ENCODE peak calls at places on chromosome 4, in ten cellular contexts. Y is epithelial cell of esophagus, U is osteocyte, J is WERI-Rb-1, D is HCT116, M is suprapubic skin, S is HFF-Myc, V is A549, W is fibroblast of lung, N is heart left ventricle. I is an unnamed sample.
A peak's percentile ranks its signal among the peaks of the same experiment; 100 is the strongest.

GRCh38 chr4:4913628-4914027 is 54.2 kb downstream of the MSX1 start:
- DNase-seq in Y (no peak), U (peak; percentile 53), J (no peak), D (no peak), M (no peak), S (no peak), V (no peak), W (no peak), N (no peak), I (no peak)

GRCh38 chr4:48252313-48252712 is 17.3 kb downstream of the TEC start:
- DNase-seq in Y (peak; percentile 72), U (no peak), J (no peak), D (no peak), M (no peak), S (no peak), V (no peak), W (no peak), N (no peak), I (no peak)

GRCh38 chr4:14844059-14844458 is 158.2 kb upstream of the CPEB2 start:
- DNase-seq in Y (peak; percentile 20), U (no peak), J (no peak), D (no peak), M (no peak), S (no peak), V (no peak), W (no peak), N (no peak), I (no peak)

GRCh38 chr4:98519268-98519993 is 139.0 kb downstream of the TSPAN5 start:
- DNase-seq in Y (no peak), U (no peak), J (no peak), D (no peak), M (no peak), S (no peak), V (no peak), W (peak; percentile 63), N (no peak), I (no peak)

GRCh38 chr4:95155759-95156451 is 392.9 kb downstream of the UNC5C start:
- DNase-seq in Y (peak; percentile 41), U (no peak), J (no peak), D (peak; percentile 22), M (no peak), S (no peak), V (peak; percentile 13), W (peak; percentile 54), N (no peak), I (no peak)

GRCh38 chr4:163493643-163494359 is 689 bp upstream of the TMA16 start:
- DNase-seq in Y (no peak), U (no peak), J (no peak), D (no peak), M (no peak), S (no peak), V (peak; percentile 16), W (no peak), N (no peak), I (peak; percentile 30)

GRCh38 chr4:73172166-73172565 is 86.4 kb downstream of the ANKRD17 start:
- DNase-seq in Y (peak; percentile 40), U (no peak), J (no peak), D (no peak), M (no peak), S (no peak), V (no peak), W (no peak), N (no peak), I (no peak)

GRCh38 chr4:24372341-24372740 is 212.0 kb downstream of the DHX15 start:
- DNase-seq in Y (no peak), U (no peak), J (no peak), D (no peak), M (no peak), S (no peak), V (no peak), W (no peak), N (no peak), I (no peak)

GRCh38 chr4:15811703-15812325 is 33.7 kb downstream of the CD38 start:
- DNase-seq in Y (peak; percentile 79), U (no peak), J (no peak), D (no peak), M (no peak), S (no peak), V (no peak), W (no peak), N (no peak), I (no peak)

GRCh38 chr4:183397741-183398297 is 46.6 kb upstream of the CDKN2AIP start:
- DNase-seq in Y (no peak), U (no peak), J (no peak), D (no peak), M (peak; percentile 51), S (no peak), V (no peak), W (no peak), N (no peak), I (no peak)

GRCh38 chr4:87188063-87188462 is 32.4 kb downstream of the KLHL8 start:
- DNase-seq in Y (peak; percentile 5), U (no peak), J (no peak), D (no peak), M (no peak), S (peak; percentile 73), V (no peak), W (peak; percentile 67), N (no peak), I (no peak)

GRCh38 chr4:118173956-118174355 is 139.7 kb downstream of the NDST3 start:
- DNase-seq in Y (no peak), U (no peak), J (no peak), D (no peak), M (no peak), S (peak; percentile 86), V (no peak), W (peak; percentile 95), N (no peak), I (no peak)

GRCh38 chr4:186329372-186329771 is 63.4 kb downstream of the F11 start:
- DNase-seq in Y (no peak), U (no peak), J (no peak), D (no peak), M (no peak), S (no peak), V (no peak), W (no peak), N (no peak), I (no peak)

GRCh38 chr4:161762796-161763195 is 401.0 kb downstream of the FSTL5 start:
- DNase-seq in Y (peak; percentile 62), U (no peak), J (no peak), D (no peak), M (no peak), S (peak; percentile 9), V (peak; percentile 6), W (peak; percentile 71), N (no peak), I (no peak)

GRCh38 chr4:42048394-42048793 is 58.1 kb downstream of the SLC30A9 start:
- DNase-seq in Y (peak; percentile 63), U (no peak), J (no peak), D (no peak), M (no peak), S (peak; percentile 1), V (peak; percentile 66), W (peak; percentile 89), N (no peak), I (no peak)

GRCh38 chr4:42050850-42051249 is 60.5 kb downstream of the SLC30A9 start:
- DNase-seq in Y (no peak), U (no peak), J (no peak), D (no peak), M (no peak), S (no peak), V (no peak), W (peak; percentile 5), N (no peak), I (no peak)
- TF ChIP-seq CTCF in Y (no peak), U (no peak), J (no peak), D (no peak), M (no peak), S (no peak), V (no peak), W (no peak), N (no peak), I (no peak)

GRCh38 chr4:133839326-133839725 is 362.3 kb downstream of the PABPC4L start:
- DNase-seq in Y (peak; percentile 19), U (no peak), J (no peak), D (no peak), M (no peak), S (no peak), V (peak; percentile 13), W (peak; percentile 31), N (no peak), I (no peak)
- TF ChIP-seq CTCF in Y (no peak), U (no peak), J (no peak), D (no peak), M (no peak), S (no peak), V (no peak), W (no peak), N (no peak), I (no peak)

GRCh38 chr4:26323807-26324206 is 3.0 kb downstream of the RBPJ start:
- DNase-seq in Y (no peak), U (no peak), J (no peak), D (no peak), M (no peak), S (no peak), V (no peak), W (peak; percentile 81), N (no peak), I (no peak)

GRCh38 chr4:26322349-26322748 is 1.5 kb downstream of the RBPJ start:
- DNase-seq in Y (no peak), U (no peak), J (no peak), D (no peak), M (no peak), S (no peak), V (no peak), W (no peak), N (no peak), I (no peak)

GRCh38 chr4:26326791-26327190 is 6.0 kb downstream of the RBPJ start:
- DNase-seq in Y (peak; percentile 30), U (no peak), J (no peak), D (no peak), M (no peak), S (peak; percentile 57), V (no peak), W (peak; percentile 87), N (no peak), I (no peak)

GRCh38 chr4:26321326-26322276 is 787 bp downstream of the RBPJ start:
- DNase-seq in Y (no peak), U (no peak), J (peak; percentile 70), D (no peak), M (peak; percentile 73), S (no peak), V (peak; percentile 9), W (peak; percentile 58), N (peak; percentile 70), I (no peak)

GRCh38 chr4:26325191-26325590 is 4.4 kb downstream of the RBPJ start:
- DNase-seq in Y (peak; percentile 67), U (no peak), J (peak; percentile 36), D (peak; percentile 35), M (no peak), S (no peak), V (peak; percentile 31), W (peak; percentile 74), N (no peak), I (no peak)
- TF ChIP-seq CTCF in Y (peak; percentile 66), U (peak; percentile 44), J (peak; percentile 58), D (peak; percentile 50), M (peak; percentile 9), S (peak; percentile 45), V (peak; percentile 30), W (peak; percentile 71), N (no peak), I (no peak)

DNA sequence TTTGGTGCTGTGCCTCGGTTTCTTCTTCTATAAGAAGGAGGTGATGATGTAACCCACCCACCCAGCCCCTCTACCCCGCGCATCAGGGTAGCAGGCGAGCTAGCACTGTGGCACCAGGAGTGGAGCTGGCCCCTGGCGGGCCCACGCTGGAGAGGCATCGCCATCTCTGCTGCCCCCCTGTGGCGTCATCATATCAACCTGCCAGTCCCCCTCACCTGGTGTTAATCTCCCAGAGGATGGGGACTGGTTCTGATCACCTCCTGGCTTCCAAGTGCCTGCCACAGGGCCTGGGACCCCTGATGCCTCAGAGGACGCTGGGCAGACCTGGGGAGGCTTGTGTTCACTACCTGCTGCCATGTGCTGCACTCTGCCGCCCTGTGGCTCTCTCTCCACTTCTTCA is 6.3 kb upstream of the SORCS2 start:
- DNase-seq in Y (no peak), U (no peak), J (peak; percentile 73), D (no peak), M (peak; percentile 36), S (no peak), V (no peak), W (no peak), N (no peak), I (no peak)
- TF ChIP-seq CTCF in Y (no peak), U (peak; percentile 50), J (peak; percentile 91), D (peak; percentile 37), M (no peak), S (peak; percentile 18), V (peak; percentile 36), W (peak; percentile 23), N (no peak), I (no peak)

I was measured in activated B cell treated with CpG ODN at 0.5 μM for 24 hours.